ENCODE peak calls at places on chromosomes 2 and 18, in six cellular contexts. J is neural progenitor cell, K is fibroblast of the aortic adventitia, L is body of pancreas, G is uterus, R is astrocyte of the spinal cord. D is an unnamed sample.

GRCh38 chr2:122028371-122029102 is 273.1 kb downstream of the TSN start:
- DNase-seq in J (no peak), K (peak; percentile 88), L (no peak), G (no peak), R (peak; percentile 23), D (no peak)

GRCh38 chr18:39743463-39743862 is 2177.9 kb upstream of the CELF4 start:
- DNase-seq in J (no peak), K (no peak), L (no peak), G (no peak), R (no peak), D (no peak)

GRCh38 chr2:5766051-5766450 is 73.9 kb downstream of the SOX11 start:
- DNase-seq in J (no peak), K (peak; percentile 3), L (no peak), G (no peak), R (peak; percentile 95), D (no peak)

GRCh38 chr2:207042841-207043240 is 103.5 kb downstream of the CPO start:
- DNase-seq in J (no peak), K (no peak), L (no peak), G (no peak), R (no peak), D (no peak)

GRCh38 chr2:230900336-230900995 is 24.6 kb downstream of the GPR55 start:
- DNase-seq in J (no peak), K (no peak), L (no peak), G (no peak), R (no peak), D (no peak)

GRCh38 chr2:127051116-127051779 is 55.7 kb downstream of the BIN1 start:
- DNase-seq in J (no peak), K (no peak), L (no peak), G (no peak), R (no peak), D (no peak)

GRCh38 chr2:153828335-153828734 is 43.4 kb upstream of the GALNT13 start:
- DNase-seq in J (no peak), K (no peak), L (no peak), G (no peak), R (no peak), D (no peak)

GRCh38 chr2:54572262-54572635 is 116.1 kb downstream of the SPTBN1 start:
- DNase-seq in J (no peak), K (peak; percentile 97), L (peak; percentile 38), G (no peak), R (peak; percentile 94), D (no peak)

GRCh38 chr2:217279571-217279970 is 419.7 kb upstream of the TNP1 start:
- DNase-seq in J (no peak), K (peak; percentile 96), L (no peak), G (no peak), R (peak; percentile 92), D (no peak)

GRCh38 chr2:164044637-164045036 is 308.8 kb upstream of the FIGN start:
- DNase-seq in J (no peak), K (peak; percentile 67), L (no peak), G (no peak), R (no peak), D (no peak)

GRCh38 chr2:11867926-11868325 is 121.5 kb downstream of the LPIN1 start:
- DNase-seq in J (no peak), K (no peak), L (no peak), G (no peak), R (no peak), D (no peak)

GRCh38 chr2:185291035-185291647 is 447.5 kb upstream of the FSIP2 start:
- DNase-seq in J (peak; percentile 82), K (peak; percentile 59), L (peak; percentile 78), G (no peak), R (peak; percentile 50), D (peak; percentile 80)

GRCh38 chr2:47629501-47630460 is 153.2 kb upstream of the MSH6 start:
- DNase-seq in J (no peak), K (no peak), L (no peak), G (no peak), R (no peak), D (no peak)

GRCh38 chr18:5064846-5065245 is 132.2 kb downstream of the AKAIN1 start:
- DNase-seq in J (no peak), K (no peak), L (no peak), G (no peak), R (no peak), D (no peak)

GRCh38 chr2:207887570-207887969 is 117.9 kb upstream of the FZD5 start:
- DNase-seq in J (no peak), K (no peak), L (no peak), G (no peak), R (no peak), D (no peak)

GRCh38 chr2:187627153-187627552 is 72.9 kb upstream of the TFPI start:
- DNase-seq in J (no peak), K (no peak), L (no peak), G (no peak), R (no peak), D (no peak)

GRCh38 chr18:26863122-26863879 is 2.2 kb downstream of the AQP4 start:
- DNase-seq in J (peak; percentile 71), K (no peak), L (peak; percentile 74), G (no peak), R (no peak), D (peak; percentile 73)

GRCh38 chr2:160667811-160668210 is 174.2 kb upstream of the RBMS1 start:
- DNase-seq in J (no peak), K (no peak), L (no peak), G (no peak), R (no peak), D (no peak)

GRCh38 chr2:2325538-2325937 is 5.5 kb downstream of the MYT1L start:
- DNase-seq in J (peak; percentile 35), K (no peak), L (no peak), G (no peak), R (no peak), D (no peak)

GRCh38 chr18:10353791-10354190 is 100.6 kb upstream of the APCDD1 start:
- DNase-seq in J (no peak), K (peak; percentile 47), L (peak; percentile 9), G (no peak), R (peak; percentile 72), D (no peak)

GRCh38 chr18:75139226-75139911 is 69.6 kb downstream of the PTGR3 start:
- DNase-seq in J (no peak), K (no peak), L (no peak), G (no peak), R (no peak), D (no peak)

GRCh38 chr2:98155291-98155690 is 68.3 kb downstream of the VWA3B start:
- DNase-seq in J (no peak), K (no peak), L (no peak), G (no peak), R (no peak), D (no peak)

GRCh38 chr2:229431331-229431954 is 160.4 kb upstream of the PID1 start:
- DNase-seq in J (peak; percentile 44), K (peak; percentile 86), L (no peak), G (no peak), R (peak; percentile 84), D (no peak)

GRCh38 chr2:39737661-39738060 is 41.4 kb downstream of the THUMPD2 start:
- DNase-seq in J (peak; percentile 38), K (peak; percentile 82), L (no peak), G (peak; percentile 16), R (peak; percentile 88), D (no peak)

GRCh38 chr2:241391892-241392665 is 36.0 kb downstream of the FARP2 start:
- DNase-seq in J (peak; percentile 66), K (peak; percentile 71), L (peak; percentile 78), G (no peak), R (peak; percentile 19), D (no peak)

GRCh38 chr18:52499646-52500045 is 159.6 kb downstream of the DCC start:
- DNase-seq in J (no peak), K (no peak), L (no peak), G (no peak), R (no peak), D (no peak)

GRCh38 chr2:27844821-27845255 is 45.3 kb downstream of the RBKS start:
- DNase-seq in J (no peak), K (peak; percentile 34), L (no peak), G (no peak), R (no peak), D (no peak)

GRCh38 chr2:62531594-62531993 is 25.6 kb upstream of the TMEM17 start:
- DNase-seq in J (no peak), K (no peak), L (no peak), G (no peak), R (no peak), D (no peak)

GRCh38 chr2:224378087-224379085 is 23.5 kb downstream of the FAM124B start:
- DNase-seq in J (no peak), K (no peak), L (no peak), G (no peak), R (no peak), D (no peak)

GRCh38 chr2:58010599-58010998 is 36.0 kb upstream of the VRK2 start:
- DNase-seq in J (no peak), K (no peak), L (no peak), G (no peak), R (no peak), D (no peak)

DNA sequence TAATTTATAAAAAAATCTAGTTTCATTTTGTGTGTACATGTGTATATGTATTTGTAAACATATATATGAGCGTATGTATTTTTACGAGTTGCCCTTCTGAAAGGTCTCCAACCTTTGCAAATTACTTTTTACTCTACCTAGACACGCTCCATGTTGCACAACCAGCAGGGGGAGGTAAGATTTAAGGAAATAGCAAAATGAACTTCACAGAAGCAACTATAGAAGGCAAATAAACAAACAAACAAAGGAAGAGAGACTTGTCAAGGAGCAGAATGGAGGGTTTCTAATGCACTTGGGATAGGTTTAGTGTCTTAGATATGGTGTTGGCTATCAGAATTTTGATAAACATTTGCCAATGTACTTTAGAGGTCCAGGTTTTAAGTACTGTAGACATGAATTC is 820.5 kb upstream of the POU3F3 start:
- DNase-seq in J (peak; percentile 61), K (no peak), L (no peak), G (no peak), R (peak; percentile 16), D (no peak)
- TF ChIP-seq CTCF in J (peak; percentile 87), K (no peak), L (no peak), G (no peak), R (peak; percentile 44), D (no peak)

DNA sequence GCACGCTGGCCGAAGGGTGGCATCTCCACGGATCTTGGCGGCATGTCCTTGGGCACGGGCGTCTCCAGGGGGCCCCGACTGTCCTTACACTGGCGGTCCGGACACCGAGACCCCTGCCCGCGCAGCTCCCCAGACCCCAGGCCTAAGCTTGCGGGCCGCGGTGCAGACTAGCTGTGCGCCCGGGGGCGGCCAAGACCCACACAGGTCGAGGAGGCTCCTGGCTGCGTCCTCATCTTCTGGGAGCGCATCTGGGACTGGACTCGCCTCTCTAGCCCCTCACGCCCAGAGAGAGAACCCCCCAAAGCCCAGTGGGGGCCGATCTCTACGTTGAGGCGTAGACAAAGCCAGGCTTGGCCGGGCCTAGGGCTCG is 468 bp upstream of the TWIST2 start:
- DNase-seq in J (no peak), K (peak; percentile 44), L (no peak), G (no peak), R (no peak), D (no peak)
- H3K4me3 ChIP-seq in J (peak overlapping the region; percentile 56), K (peak overlapping the region; percentile 80), L (no peak overlapping the region), G (peak overlapping the region; percentile 78), R (peak overlapping the region; percentile 75), D (peak overlapping the region; percentile 81)

GRCh38 chr18:29879763-29880162 is 1162.8 kb downstream of the DSC3 start:
- DNase-seq in J (no peak), K (no peak), L (no peak), G (no peak), R (no peak), D (no peak)
- TF ChIP-seq CTCF in J (peak; percentile 40), K (no peak), L (no peak), G (no peak), R (no peak), D (no peak)

GRCh38 chr2:199469514-199470360 is 12.0 kb upstream of the SATB2 start:
- DNase-seq in J (peak; percentile 18), K (no peak), L (no peak), G (no peak), R (no peak), D (no peak)
- H3K4me3 ChIP-seq in J (peak overlapping the region; percentile 34), K (no peak overlapping the region), L (no peak overlapping the region), G (no peak overlapping the region), R (no peak overlapping the region), D (peak overlapping the region; percentile 31)

D was measured in testis.